ENCODE peak calls at places on chromosomes 12 and 14, in eight cellular contexts. M is CD4-positive, alpha-beta memory T cell; R is uterus; W is endothelial cell of umbilical vein; I is tibial artery; Z is HCT116; K is heart right ventricle; E is brain microvascular endothelial cell. C is an unnamed sample.

GRCh38 chr14:95884377-95884776 is 7.7 kb downstream of the TUNAR start:
- DNase-seq in Z (no peak), R (no peak), M (no peak), W (no peak), I (no peak), K (no peak), E (no peak), C (no peak)

GRCh38 chr14:55142466-55142865 is 13.4 kb downstream of the LGALS3 start:
- DNase-seq in I (no peak), M (no peak), W (no peak), Z (no peak), K (no peak), R (no peak), E (no peak), C (no peak)

GRCh38 chr14:95523818-95524448 is 7.5 kb upstream of the SYNE3 start:
- DNase-seq in R (no peak), I (no peak), M (no peak), E (no peak), Z (no peak), K (no peak), W (peak), C (no peak)

GRCh38 chr14:50542941-50543418 is 10.6 kb upstream of the MAP4K5 start:
- DNase-seq in E (peak), R (peak), I (no peak), K (no peak), W (peak), Z (peak), M (peak), C (peak)

GRCh38 chr12:44217146-44217883 is 381.4 kb downstream of the TMEM117 start:
- DNase-seq in M (no peak), K (no peak), W (no peak), Z (no peak), R (no peak), I (no peak), E (no peak), C (no peak)

GRCh38 chr12:101642115-101643067 is 47.6 kb downstream of the MYBPC1 start:
- DNase-seq in K (no peak), W (peak), R (no peak), E (no peak), M (no peak), I (no peak), Z (no peak), C (no peak)

GRCh38 chr12:57836442-57837375 is 9.8 kb downstream of the CTDSP2 start:
- DNase-seq in E (peak), M (peak), I (peak), Z (no peak), W (peak), R (peak), K (peak), C (peak)

GRCh38 chr14:75979071-75979571 is 2.7 kb downstream of the TGFB3 start:
- DNase-seq in E (no peak), M (no peak), W (no peak), Z (no peak), R (peak), I (no peak), K (peak), C (peak)

GRCh38 chr12:121423682-121424631 is 24.0 kb downstream of the RNF34 start:
- DNase-seq in W (no peak), M (no peak), I (no peak), Z (no peak), K (peak), R (no peak), E (no peak), C (no peak)

GRCh38 chr12:85626031-85626781 is 210.0 kb downstream of the RASSF9 start:
- DNase-seq in M (no peak), K (no peak), E (peak), W (peak), Z (peak), I (no peak), R (no peak), C (no peak)

GRCh38 chr12:53456654-53457366 is 4.9 kb downstream of the PCBP2 start:
- DNase-seq in Z (no peak), I (no peak), K (no peak), M (no peak), E (no peak), R (no peak), W (no peak), C (no peak)

GRCh38 chr12:122870163-122870842 is 25.6 kb downstream of the VPS37B start:
- DNase-seq in I (peak), R (no peak), Z (no peak), M (no peak), W (no peak), K (no peak), E (no peak), C (no peak)

GRCh38 chr12:122872815-122873361 is 23.0 kb downstream of the VPS37B start:
- DNase-seq in K (no peak), R (no peak), Z (no peak), I (peak), M (no peak), E (no peak), W (no peak), C (no peak)

GRCh38 chr12:122871851-122872785 is 23.8 kb downstream of the VPS37B start:
- DNase-seq in E (peak), M (peak), Z (no peak), K (no peak), I (peak), R (peak), W (peak), C (peak)

GRCh38 chr12:122869207-122869973 is 26.5 kb downstream of the VPS37B start:
- DNase-seq in R (no peak), Z (no peak), E (no peak), I (peak), K (no peak), W (no peak), M (no peak), C (no peak)

GRCh38 chr12:122870867-122871664 is 24.9 kb downstream of the VPS37B start:
- DNase-seq in Z (no peak), E (peak), I (peak), M (no peak), W (peak), K (no peak), R (no peak), C (peak)
- H3K4me3 ChIP-seq in Z (no peak), E (peak), I (peak), M (peak), W (peak), K (no peak), R (no peak), C (peak)

GRCh38 chr14:67360469-67361206 is 510 bp downstream of the EIF2S1 start:
- DNase-seq in Z (no peak), E (no peak), W (no peak), M (no peak), R (no peak), I (no peak), K (no peak), C (no peak)

GRCh38 chr14:67359775-67360468 is at the start of the genes ATP6V1D and EIF2S1:
- DNase-seq in K (peak), W (peak), E (peak), M (peak), I (peak), R (peak), Z (peak), C (peak)

GRCh38 chr14:67359319-67359774 is 257 bp downstream of the ATP6V1D start:
- DNase-seq in E (peak), I (no peak), R (no peak), Z (no peak), K (peak), M (no peak), W (no peak), C (peak)

GRCh38 chr14:67357583-67358354 is 1.8 kb downstream of the ATP6V1D start:
- DNase-seq in M (no peak), K (no peak), E (peak), R (no peak), Z (no peak), W (no peak), I (no peak), C (no peak)

GRCh38 chr14:67358914-67359313 is 690 bp downstream of the ATP6V1D start:
- DNase-seq in W (no peak), Z (no peak), M (no peak), I (no peak), K (no peak), R (no peak), E (no peak), C (peak)
- H3K27ac ChIP-seq in W (peak), Z (peak), M (peak), I (peak), K (peak), R (peak), E (peak), C (peak)

DNA sequence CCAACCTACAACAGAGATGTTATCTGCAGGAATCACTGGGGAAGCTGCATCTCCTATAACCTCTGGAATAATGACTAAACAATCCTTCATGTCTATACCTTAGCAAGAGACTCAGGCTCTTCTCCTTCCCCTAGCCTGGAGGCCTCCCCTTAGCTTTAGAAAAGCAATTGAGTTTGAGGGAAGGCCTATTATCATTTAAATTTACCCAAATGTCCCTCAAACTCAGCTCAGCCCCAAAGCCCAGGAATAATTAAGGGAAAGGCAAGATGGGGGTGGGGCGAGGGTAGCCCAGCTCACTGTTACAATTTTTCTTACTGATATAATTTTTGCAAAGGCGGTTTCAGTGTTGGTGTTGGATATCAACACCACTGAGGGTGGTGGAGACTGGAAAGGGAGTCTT is 151.4 kb upstream of the EEA1 start:
- DNase-seq in R (no peak), I (no peak), Z (no peak), W (peak), E (no peak), K (no peak), M (no peak), C (no peak)
- H3K4me3 ChIP-seq in R (no peak), I (no peak), Z (no peak), W (no peak), E (no peak), K (no peak), M (no peak), C (no peak)

DNA sequence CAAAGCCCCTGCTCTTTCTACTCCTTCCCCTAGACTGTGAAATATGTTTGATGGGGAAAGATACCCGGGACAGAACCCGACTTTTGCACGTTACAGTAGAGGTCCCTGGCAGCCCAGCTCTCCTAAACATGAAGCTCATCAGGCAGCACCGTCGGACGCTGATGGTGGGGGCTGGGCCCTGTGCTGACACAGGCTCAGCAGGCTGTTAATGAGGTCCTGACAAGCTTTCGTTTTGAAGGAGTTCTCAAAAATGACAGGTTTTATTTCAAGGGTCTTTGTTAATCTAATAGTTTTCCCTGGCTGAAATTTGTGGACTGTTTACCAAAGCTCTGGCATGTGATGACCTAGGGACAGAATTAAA is 102.3 kb downstream of the SLC25A47 start:
- DNase-seq in Z (no peak), E (no peak), K (no peak), R (no peak), W (no peak), I (no peak), M (no peak), C (no peak)
- H3K27ac ChIP-seq in Z (no peak), E (no peak), K (no peak), R (no peak), W (no peak), I (no peak), M (no peak), C (no peak)

C was measured in SJCRH30.